ENCODE peak calls at places on chromosomes 7 and 10, in eight cellular contexts. M is body of pancreas; K is colonic mucosa; C is PC-9; G is CD4-positive, alpha-beta T cell; A is CD4-positive, CD25-positive, alpha-beta regulatory T cell; N is stomach; R is H9. D is an unnamed sample.

GRCh38 chr7:131543298-131543697 is 13.1 kb downstream of the PODXL start:
- DNase-seq in M (no peak), K (no peak), C (no peak), G (no peak), A (no peak), N (no peak), R (no peak), D (no peak)

GRCh38 chr10:96280859-96281258 is 9.5 kb upstream of the BLNK start:
- DNase-seq in M (no peak), K (no peak), C (no peak), G (no peak), A (no peak), N (no peak), R (no peak), D (no peak)

GRCh38 chr10:47127188-47127587 is 172.8 kb upstream of the GDF10 start:
- DNase-seq in M (no peak), K (no peak), C (no peak), G (no peak), A (no peak), N (no peak), R (no peak), D (no peak)

GRCh38 chr7:77727936-77728701 is 31.9 kb downstream of the RSBN1L start:
- DNase-seq in M (no peak), K (no peak), C (no peak), G (peak; percentile 8), A (no peak), N (no peak), R (peak; percentile 41), D (no peak)

GRCh38 chr7:15515201-15515777 is 46.5 kb downstream of the AGMO start:
- DNase-seq in M (no peak), K (no peak), C (no peak), G (no peak), A (no peak), N (no peak), R (no peak), D (no peak)

GRCh38 chr10:102009801-102010425 is 46.1 kb downstream of the ARMH3 start:
- DNase-seq in M (peak; percentile 64), K (peak; percentile 49), C (peak; percentile 40), G (no peak), A (peak; percentile 20), N (peak; percentile 47), R (peak; percentile 52), D (no peak)

GRCh38 chr7:149870701-149871483 is 2.9 kb upstream of the ATP6V0E2 start:
- DNase-seq in M (no peak), K (peak; percentile 8), C (no peak), G (peak; percentile 31), A (no peak), N (no peak), R (peak; percentile 26), D (no peak)

GRCh38 chr10:78805176-78805575 is 263.6 kb upstream of the ZMIZ1 start:
- DNase-seq in M (peak; percentile 22), K (peak; percentile 42), C (no peak), G (no peak), A (no peak), N (peak; percentile 40), R (no peak), D (no peak)

GRCh38 chr10:28559661-28560060 is 26.7 kb downstream of the WAC start:
- DNase-seq in M (no peak), K (no peak), C (no peak), G (no peak), A (no peak), N (no peak), R (no peak), D (no peak)

GRCh38 chr10:96548589-96548988 is 34.9 kb upstream of the TLL2 start:
- DNase-seq in M (peak; percentile 66), K (no peak), C (no peak), G (no peak), A (no peak), N (peak; percentile 43), R (no peak), D (no peak)

GRCh38 chr7:90923576-90923975 is 327.5 kb downstream of the CDK14 start:
- DNase-seq in M (no peak), K (no peak), C (no peak), G (no peak), A (no peak), N (no peak), R (no peak), D (no peak)

GRCh38 chr7:151424799-151425198 is 15.0 kb upstream of the WDR86 start:
- DNase-seq in M (no peak), K (no peak), C (no peak), G (no peak), A (no peak), N (no peak), R (no peak), D (no peak)

DNA sequence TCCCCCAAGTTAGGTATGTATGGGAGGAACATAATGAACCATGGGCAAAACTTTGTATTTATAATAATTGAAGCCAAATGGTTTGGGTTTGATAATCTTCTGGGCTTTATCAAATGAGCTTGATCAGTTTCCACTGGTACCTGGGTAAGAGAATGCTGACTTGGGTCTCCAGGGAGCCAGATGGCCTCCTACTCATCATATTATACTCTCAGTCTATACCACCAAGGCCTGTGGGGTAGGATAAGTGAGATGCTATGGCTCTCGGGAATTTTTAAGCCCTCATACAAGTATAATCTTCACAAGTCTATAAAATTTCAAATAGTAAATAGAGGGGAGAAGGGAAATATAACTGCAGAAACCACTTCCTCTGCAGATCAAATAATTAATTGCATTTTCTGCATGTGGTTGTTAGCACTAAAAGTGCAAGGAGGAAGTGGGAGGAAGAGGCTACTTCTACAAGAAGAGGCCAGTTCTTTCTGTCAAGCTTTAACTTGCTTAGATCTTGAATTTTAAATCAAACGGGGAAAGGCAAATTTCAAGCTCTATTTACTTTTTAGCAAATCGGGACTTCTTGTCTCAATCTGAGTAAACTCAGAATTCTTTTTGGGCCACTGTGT is 349.0 kb downstream of the SORCS1 start:
- DNase-seq in M (no peak), K (no peak), C (no peak), G (no peak), A (no peak), N (no peak), R (no peak), D (no peak)
- H3K27ac ChIP-seq in M (no peak overlapping the region), K (no peak overlapping the region), C (no peak overlapping the region), G (no peak overlapping the region), A (no peak overlapping the region), N (no peak overlapping the region), R (no peak overlapping the region), D (no peak overlapping the region)

DNA sequence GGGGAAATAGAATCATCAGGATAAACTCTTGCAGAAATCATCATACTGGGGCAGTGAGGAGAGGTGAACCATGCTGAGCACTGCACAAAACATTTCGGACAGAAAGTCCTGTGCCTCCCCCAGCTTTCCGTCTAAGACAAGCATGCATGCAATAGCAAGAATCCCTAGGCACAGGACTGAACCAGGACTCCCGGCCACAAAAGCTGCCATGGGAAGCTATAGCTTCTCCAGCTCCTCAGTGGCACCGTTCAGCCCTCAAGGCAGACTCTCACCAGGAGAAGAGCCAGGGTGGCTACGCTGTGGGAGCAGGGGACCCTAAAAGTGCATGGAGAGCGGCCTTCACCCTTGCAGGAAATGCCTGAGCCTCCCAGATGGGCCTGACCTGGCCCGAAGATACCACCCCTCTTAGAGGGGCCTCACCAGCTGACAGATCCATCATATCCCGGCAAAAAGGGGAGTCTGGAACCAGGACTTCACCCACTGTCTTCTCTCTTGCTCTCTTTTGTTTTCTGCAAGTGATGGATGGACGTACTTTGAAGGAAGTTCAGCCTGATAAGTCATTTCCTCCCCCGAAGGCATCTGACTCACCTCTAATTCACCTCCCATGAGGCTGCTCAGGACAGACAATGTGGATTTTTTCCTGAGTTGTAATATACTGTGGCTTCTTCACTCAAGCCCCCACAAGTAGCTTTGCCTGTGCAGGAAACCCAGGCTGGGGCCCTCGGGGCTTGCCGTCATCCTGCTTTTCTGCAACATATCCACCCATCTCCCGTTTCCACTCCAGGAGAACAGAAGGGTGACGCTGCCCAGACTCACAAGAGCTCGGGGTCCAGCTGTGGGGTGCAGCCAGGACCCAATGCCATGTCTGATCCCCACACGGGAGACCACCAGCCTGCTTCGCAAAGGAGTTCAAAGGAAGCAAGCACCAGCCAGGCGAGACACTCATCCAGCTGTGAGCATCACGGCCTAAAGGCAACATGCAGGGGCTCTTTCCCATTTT is 70.5 kb downstream of the ASB13 start:
- DNase-seq in M (no peak), K (no peak), C (peak; percentile 69), G (no peak), A (no peak), N (no peak), R (no peak), D (no peak)
- H3K27ac ChIP-seq in M (no peak overlapping the region), K (no peak overlapping the region), C (peak overlapping the region; percentile 87), G (no peak overlapping the region), A (no peak overlapping the region), N (no peak overlapping the region), R (no peak overlapping the region), D (no peak overlapping the region)

GRCh38 chr10:49593998-49594397 is 16.1 kb upstream of the SLC18A3 start:
- DNase-seq in M (no peak), K (no peak), C (no peak), G (no peak), A (no peak), N (no peak), R (no peak), D (no peak)

GRCh38 chr10:49595003-49595712 is 15.0 kb upstream of the SLC18A3 start:
- DNase-seq in M (no peak), K (peak; percentile 10), C (no peak), G (no peak), A (no peak), N (no peak), R (no peak), D (no peak)

GRCh38 chr10:49594594-49594993 is 15.5 kb upstream of the SLC18A3 start:
- DNase-seq in M (peak; percentile 60), K (peak; percentile 39), C (peak; percentile 44), G (no peak), A (no peak), N (peak; percentile 42), R (peak; percentile 66), D (no peak)

GRCh38 chr10:49593564-49593875 is 16.6 kb upstream of the SLC18A3 start:
- DNase-seq in M (no peak), K (no peak), C (no peak), G (no peak), A (no peak), N (no peak), R (peak; percentile 23), D (no peak)

DNA sequence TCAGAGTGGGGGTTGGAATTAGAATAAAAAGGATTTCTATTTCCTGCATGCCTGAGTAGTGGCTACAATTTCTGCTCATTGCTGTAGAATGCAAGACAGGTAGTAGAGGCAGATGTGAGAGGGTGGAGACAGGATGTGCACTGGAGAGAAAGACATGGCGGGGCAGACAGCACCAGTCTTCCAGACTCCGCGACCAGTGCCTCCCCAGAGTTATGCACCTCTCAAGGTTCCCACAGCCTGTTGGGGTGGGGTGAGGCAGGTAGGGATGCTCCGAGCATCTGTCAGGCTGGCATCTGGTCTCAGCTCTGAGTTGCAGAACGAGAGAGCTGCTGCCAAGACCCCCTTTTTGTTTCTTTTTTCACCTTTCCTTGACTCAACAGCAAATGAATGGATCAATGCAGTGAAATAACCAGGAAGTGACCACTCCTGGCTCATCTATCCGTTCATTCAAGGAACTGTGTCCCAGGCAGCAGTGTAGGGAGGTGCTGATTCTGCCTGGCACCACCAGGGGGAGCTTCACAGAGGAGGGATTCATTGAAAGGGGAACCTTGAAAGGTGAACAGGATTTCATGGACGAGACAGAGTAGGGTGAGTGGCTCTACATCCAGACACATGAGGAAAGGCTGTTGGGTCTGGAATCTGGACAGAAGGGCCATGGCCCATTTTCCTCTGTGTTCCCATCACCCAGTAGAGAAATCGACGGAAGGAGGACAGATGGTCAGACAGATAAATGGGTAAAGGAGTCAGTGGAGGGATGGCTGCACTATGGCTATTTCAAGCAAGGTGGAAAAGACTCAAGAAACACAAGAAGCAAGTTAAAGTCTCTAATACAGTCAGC is 17.2 kb upstream of the SLC18A3 start:
- DNase-seq in M (peak; percentile 66), K (peak; percentile 65), C (peak; percentile 65), G (peak; percentile 22), A (peak; percentile 12), N (peak; percentile 56), R (peak; percentile 81), D (no peak)
- H3K27ac ChIP-seq in M (no peak overlapping the region), K (no peak overlapping the region), C (no peak overlapping the region), G (no peak overlapping the region), A (no peak overlapping the region), N (no peak overlapping the region), R (no peak overlapping the region), D (no peak overlapping the region)

GRCh38 chr10:122974543-122975064 is 5.6 kb upstream of the PSTK start:
- DNase-seq in M (no peak), K (no peak), C (no peak), G (no peak), A (no peak), N (no peak), R (no peak), D (no peak)
- H3K27ac ChIP-seq in M (no peak overlapping the region), K (no peak overlapping the region), C (no peak overlapping the region), G (no peak overlapping the region), A (no peak overlapping the region), N (no peak overlapping the region), R (no peak overlapping the region), D (no peak overlapping the region)